ENCODE peak calls at places on chromosomes 3 and 15, in four cellular contexts. K is A549, F is epithelial cell of esophagus, Z is esophagus muscularis mucosa. C is an unnamed sample.

GRCh38 chr3:157077565-157077991 is 82.4 kb downstream of the CCNL1 start:
- DNase-seq in K (no peak), F (no peak), Z (peak), C (peak)

GRCh38 chr3:56985460-56986327 is 74.8 kb upstream of the SPATA12 start:
- DNase-seq in K (no peak), F (no peak), Z (no peak), C (no peak)

GRCh38 chr15:38028869-38029268 is 94.4 kb downstream of the TMCO5A start:
- DNase-seq in K (no peak), F (no peak), Z (no peak), C (no peak)

GRCh38 chr15:72155021-72155621 is 36.9 kb downstream of the SENP8 start:
- DNase-seq in K (peak), F (peak), Z (no peak), C (no peak)

GRCh38 chr3:177041021-177041729 is 156.1 kb downstream of the TBL1XR1 start:
- DNase-seq in K (no peak), F (peak), Z (peak), C (no peak)

GRCh38 chr15:74400915-74401757 is 32.6 kb downstream of the SEMA7A start:
- DNase-seq in K (no peak), F (peak), Z (no peak), C (peak)

GRCh38 chr15:34318277-34319079 is 19.1 kb downstream of the SLC12A6 start:
- DNase-seq in K (peak), F (peak), Z (no peak), C (peak)

GRCh38 chr3:64289622-64290021 is 64.4 kb upstream of the PRICKLE2 start:
- DNase-seq in K (no peak), F (no peak), Z (no peak), C (no peak)

GRCh38 chr3:4800595-4800994 is 178.6 kb upstream of the BHLHE40 start:
- DNase-seq in K (no peak), F (no peak), Z (no peak), C (no peak)

GRCh38 chr15:52360229-52361203 is 64.9 kb upstream of the MYO5C start:
- DNase-seq in K (no peak), F (no peak), Z (no peak), C (no peak)

GRCh38 chr3:21846976-21847375 is 96.0 kb upstream of the ZNF385D start:
- DNase-seq in K (no peak), F (no peak), Z (no peak), C (no peak)

GRCh38 chr3:133578548-133579191 is 5.2 kb downstream of the CDV3 start:
- DNase-seq in K (peak), F (peak), Z (no peak), C (no peak)

GRCh38 chr15:32107477-32108080 is 77.3 kb downstream of the CHRNA7 start:
- DNase-seq in K (no peak), F (no peak), Z (peak), C (no peak)

GRCh38 chr15:65058394-65059368 is 9.1 kb downstream of the RASL12 start:
- DNase-seq in K (no peak), F (no peak), Z (no peak), C (no peak)

GRCh38 chr3:44648564-44649229 is at the start of gene ZNF35:
- DNase-seq in K (peak), F (peak), Z (peak), C (peak)

GRCh38 chr15:72488558-72488957 is 14.4 kb downstream of the ARIH1 start:
- DNase-seq in K (no peak), F (no peak), Z (no peak), C (no peak)

GRCh38 chr15:60480149-60480548 is 1.2 kb upstream of the ICE2 start:
- DNase-seq in K (no peak), F (no peak), Z (no peak), C (peak)

GRCh38 chr15:60479711-60480110 is 769 bp upstream of the ICE2 start:
- DNase-seq in K (no peak), F (no peak), Z (no peak), C (peak)

GRCh38 chr15:60477991-60478632 is 830 bp downstream of the ICE2 start:
- DNase-seq in K (no peak), F (peak), Z (no peak), C (peak)

GRCh38 chr15:60479361-60479684 is 381 bp upstream of the ICE2 start:
- DNase-seq in K (no peak), F (no peak), Z (no peak), C (no peak)

GRCh38 chr15:60478633-60479360 is at the start of gene ICE2:
- DNase-seq in K (peak), F (peak), Z (peak), C (peak)
- TF ChIP-seq CTCF in K (peak), F (no peak), Z (peak), C (peak)

GRCh38 chr15:55775316-55775715 is 32.4 kb upstream of the PRTG start:
- DNase-seq in K (no peak), F (peak), Z (no peak), C (no peak)
- TF ChIP-seq CTCF in K (no peak), F (no peak), Z (no peak), C (no peak)

DNA sequence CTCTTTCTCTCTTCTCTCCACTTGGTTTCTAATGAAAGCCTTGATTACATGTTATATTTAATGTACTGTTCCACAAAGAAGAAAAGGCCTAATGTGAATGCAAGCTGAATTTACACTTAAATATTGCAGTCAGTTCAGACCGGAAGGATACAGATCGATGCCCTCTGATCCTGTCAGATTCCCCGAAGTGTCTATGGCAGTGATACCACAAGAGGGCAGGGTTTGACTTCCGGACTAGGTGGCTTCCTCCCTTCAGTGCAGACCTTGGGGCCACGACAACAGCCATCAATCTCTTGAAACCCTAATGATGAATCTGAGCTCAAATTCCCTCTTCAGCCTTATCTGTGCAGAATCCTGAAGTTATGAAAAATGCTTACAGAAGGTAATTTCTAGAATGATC is 29.5 kb downstream of the AGTR1 start:
- DNase-seq in K (peak), F (peak), Z (no peak), C (peak)
- TF ChIP-seq CTCF in K (peak), F (peak), Z (peak), C (peak)

GRCh38 chr3:119602676-119603075 is 5.0 kb downstream of the PLA1A start:
- DNase-seq in K (no peak), F (no peak), Z (no peak), C (no peak)

GRCh38 chr3:119600732-119601131 is 3.0 kb downstream of the PLA1A start:
- DNase-seq in K (no peak), F (no peak), Z (no peak), C (no peak)

GRCh38 chr3:119608591-119608990 is 10.9 kb downstream of the PLA1A start:
- DNase-seq in K (no peak), F (no peak), Z (no peak), C (no peak)

GRCh38 chr3:119601154-119601553 is 3.5 kb downstream of the PLA1A start:
- DNase-seq in K (no peak), F (no peak), Z (no peak), C (no peak)

GRCh38 chr3:119604878-119605277 is 7.2 kb downstream of the PLA1A start:
- DNase-seq in K (no peak), F (peak), Z (no peak), C (no peak)
- TF ChIP-seq CTCF in K (no peak), F (no peak), Z (no peak), C (no peak)

GRCh38 chr3:184240384-184241140 is 8.2 kb downstream of the ALG3 start:
- DNase-seq in K (no peak), F (peak), Z (no peak), C (peak)
- TF ChIP-seq CTCF in K (no peak), F (no peak), Z (peak), C (no peak)

GRCh38 chr15:26177816-26178215 is 314.7 kb upstream of the ATP10A start:
- DNase-seq in K (no peak), F (no peak), Z (peak), C (no peak)

GRCh38 chr15:26176831-26177230 is 313.7 kb upstream of the ATP10A start:
- DNase-seq in K (no peak), F (no peak), Z (no peak), C (no peak)

GRCh38 chr15:26178821-26179220 is 315.7 kb upstream of the ATP10A start:
- DNase-seq in K (no peak), F (no peak), Z (peak), C (no peak)

GRCh38 chr15:26179906-26180305 is 316.8 kb upstream of the ATP10A start:
- DNase-seq in K (peak), F (no peak), Z (peak), C (no peak)
- TF ChIP-seq CTCF in K (no peak), F (no peak), Z (peak), C (no peak)

GRCh38 chr15:42591238-42591936 is 16.0 kb downstream of the STARD9 start:
- DNase-seq in K (peak), F (peak), Z (no peak), C (no peak)
- TF ChIP-seq CTCF in K (no peak), F (peak), Z (peak), C (peak)

DNA sequence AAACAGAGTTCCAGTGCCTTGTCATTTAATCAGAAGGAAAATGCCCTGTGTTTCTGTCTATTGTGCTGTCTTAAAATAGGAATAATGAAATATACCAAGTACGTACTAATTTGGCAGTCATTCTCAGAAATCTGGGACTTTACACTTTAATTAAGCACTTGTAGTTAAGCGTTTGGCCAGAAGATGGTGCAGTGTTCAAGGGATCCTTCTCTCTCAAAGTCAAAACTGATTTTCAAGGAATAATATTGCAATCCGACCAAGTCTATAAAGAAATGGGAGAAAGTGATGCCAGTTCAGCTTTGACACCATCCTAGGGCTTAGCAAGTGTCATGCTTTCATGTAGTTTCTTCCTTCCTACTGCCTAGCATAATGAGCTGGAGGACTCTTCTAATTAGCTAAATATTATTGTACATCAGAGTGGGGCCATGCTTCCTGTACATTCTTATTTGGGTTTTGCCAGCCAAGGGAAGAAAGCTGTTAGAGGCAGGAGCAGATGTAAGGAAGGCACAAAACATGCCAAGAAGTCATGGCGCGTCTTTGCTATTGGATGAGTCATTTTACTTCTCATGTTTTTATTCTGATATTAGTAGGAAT is 64.8 kb downstream of the SAMMSON start:
- DNase-seq in K (peak), F (peak), Z (no peak), C (peak)
- TF ChIP-seq CTCF in K (peak), F (peak), Z (peak), C (peak)

DNA sequence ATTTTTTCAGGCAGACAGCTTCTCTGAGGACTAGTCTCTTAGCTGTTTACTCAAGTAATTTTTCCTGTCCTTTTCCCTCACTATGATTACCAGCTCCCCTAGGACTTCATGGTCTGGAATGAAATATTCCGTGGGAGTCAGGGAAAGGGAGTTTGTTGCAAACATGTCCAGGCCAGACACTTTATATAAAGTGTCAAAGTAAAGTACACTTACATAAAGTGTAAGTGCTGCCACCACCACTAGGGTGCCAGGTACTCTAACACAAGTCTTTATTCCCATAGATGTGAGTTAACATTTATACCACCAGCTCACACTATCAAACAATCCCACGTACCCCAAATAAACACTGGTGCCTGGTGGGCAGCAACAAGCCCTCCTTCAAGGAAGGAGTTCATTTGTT is 179.8 kb downstream of the SNRPN start:
- DNase-seq in K (no peak), F (peak), Z (no peak), C (no peak)
- TF ChIP-seq CTCF in K (no peak), F (peak), Z (no peak), C (no peak)

DNA sequence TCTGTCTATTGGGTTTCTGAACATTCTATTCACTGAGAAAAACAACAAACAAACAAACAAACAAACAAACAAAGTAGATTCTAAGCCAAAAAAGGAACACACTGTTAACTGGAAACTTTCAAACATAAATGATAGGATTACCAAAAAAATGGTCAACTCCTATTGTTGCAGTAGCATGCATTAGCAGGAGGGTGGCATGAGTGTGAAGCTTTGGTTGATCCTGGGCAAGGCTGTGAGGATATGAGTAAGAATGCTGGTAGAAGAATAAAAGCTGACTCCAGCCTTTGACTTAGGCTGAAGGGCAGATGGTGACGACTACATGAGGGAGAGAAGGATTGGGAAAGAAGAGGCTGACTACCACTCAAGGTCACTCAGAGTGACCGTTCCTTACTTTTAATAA is 810.3 kb downstream of the VGLL3 start:
- DNase-seq in K (peak), F (peak), Z (no peak), C (peak)
- TF ChIP-seq CTCF in K (no peak), F (peak), Z (no peak), C (peak)